ENCODE peak calls at places on chromosomes 7 and 10, in four cellular contexts. One of them, this sample, is unnamed.

GRCh38 chr10:1393481-1393880 is 337.3 kb downstream of the WDR37 start:
- DNase-seq in HepG2: no peak
- DNase-seq in GM12878: no peak
- DNase-seq in A549: no peak
- DNase-seq in this sample: no peak

GRCh38 chr7:138125598-138126111 is 49.4 kb downstream of the AKR1D1 start:
- DNase-seq in HepG2: no peak
- DNase-seq in GM12878: peak; percentile 50
- DNase-seq in A549: peak; percentile 11
- DNase-seq in this sample: no peak

GRCh38 chr10:92761576-92761975 is 71.8 kb downstream of the HHEX start:
- DNase-seq in HepG2: no peak
- DNase-seq in GM12878: no peak
- DNase-seq in A549: no peak
- DNase-seq in this sample: peak; percentile 31

GRCh38 chr7:51138121-51139085 is 178.2 kb downstream of the COBL start:
- DNase-seq in HepG2: no peak
- DNase-seq in GM12878: no peak
- DNase-seq in A549: no peak
- DNase-seq in this sample: no peak

GRCh38 chr7:69476416-69476815 is 121.9 kb upstream of the AUTS2 start:
- DNase-seq in HepG2: no peak
- DNase-seq in GM12878: no peak
- DNase-seq in A549: no peak
- DNase-seq in this sample: no peak

GRCh38 chr7:131619336-131620305 is 63.2 kb upstream of the PODXL start:
- DNase-seq in HepG2: no peak
- DNase-seq in GM12878: no peak
- DNase-seq in A549: no peak
- DNase-seq in this sample: no peak

GRCh38 chr7:122316467-122317394 is 12.2 kb upstream of the FEZF1 start:
- DNase-seq in HepG2: peak; percentile 29
- DNase-seq in GM12878: no peak
- DNase-seq in A549: no peak
- DNase-seq in this sample: no peak

GRCh38 chr10:95906675-95907453 is 911 bp upstream of the CC2D2B start:
- DNase-seq in HepG2: peak; percentile 58
- DNase-seq in GM12878: peak; percentile 25
- DNase-seq in A549: peak; percentile 40
- DNase-seq in this sample: peak; percentile 34

GRCh38 chr7:29106128-29106988 is 40.0 kb downstream of the CPVL start:
- DNase-seq in HepG2: peak; percentile 56
- DNase-seq in GM12878: no peak
- DNase-seq in A549: no peak
- DNase-seq in this sample: no peak

GRCh38 chr10:47364366-47364765 is 16.2 kb downstream of the RBP3 start:
- DNase-seq in HepG2: no peak
- DNase-seq in GM12878: no peak
- DNase-seq in A549: no peak
- DNase-seq in this sample: no peak

GRCh38 chr7:4687956-4688355 is 5.9 kb downstream of the FOXK1 start:
- DNase-seq in HepG2: no peak
- DNase-seq in GM12878: no peak
- DNase-seq in A549: no peak
- DNase-seq in this sample: peak; percentile 46

GRCh38 chr7:11221931-11222330 is 248.3 kb downstream of the PHF14 start:
- DNase-seq in HepG2: no peak
- DNase-seq in GM12878: no peak
- DNase-seq in A549: no peak
- DNase-seq in this sample: no peak

GRCh38 chr7:29877196-29877595 is 70.9 kb downstream of the WIPF3 start:
- DNase-seq in HepG2: peak; percentile 44
- DNase-seq in GM12878: no peak
- DNase-seq in A549: no peak
- DNase-seq in this sample: no peak

GRCh38 chr7:122487131-122487530 is 182.6 kb upstream of the FEZF1 start:
- DNase-seq in HepG2: no peak
- DNase-seq in GM12878: no peak
- DNase-seq in A549: no peak
- DNase-seq in this sample: no peak

GRCh38 chr7:69374036-69374420 is 224.2 kb upstream of the AUTS2 start:
- DNase-seq in HepG2: no peak
- DNase-seq in GM12878: no peak
- DNase-seq in A549: no peak
- DNase-seq in this sample: no peak

GRCh38 chr7:144834516-144835165 is 1.2 kb downstream of the TPK1 start:
- DNase-seq in HepG2: no peak
- DNase-seq in GM12878: peak; percentile 23
- DNase-seq in A549: no peak
- DNase-seq in this sample: peak; percentile 24

GRCh38 chr10:111079781-111080180 is 3.0 kb downstream of the ADRA2A start:
- DNase-seq in HepG2: no peak
- DNase-seq in GM12878: no peak
- DNase-seq in A549: no peak
- DNase-seq in this sample: no peak

GRCh38 chr7:92631830-92632487 is 41.8 kb upstream of the FAM133B start:
- DNase-seq in HepG2: no peak
- DNase-seq in GM12878: no peak
- DNase-seq in A549: no peak
- DNase-seq in this sample: no peak

GRCh38 chr10:132540456-132540855 is 2.9 kb downstream of the INPP5A start:
- DNase-seq in HepG2: no peak
- DNase-seq in GM12878: no peak
- DNase-seq in A549: no peak
- DNase-seq in this sample: no peak
- TF ChIP-seq CHD4 in HepG2: no peak
- TF ChIP-seq CHD4 in GM12878: no peak
- TF ChIP-seq CHD4 in A549: no peak
- TF ChIP-seq CHD4 in this sample: no peak

GRCh38 chr7:82235710-82236109 is 207.9 kb downstream of the CACNA2D1 start:
- DNase-seq in HepG2: no peak
- DNase-seq in GM12878: no peak
- DNase-seq in A549: no peak
- DNase-seq in this sample: no peak
- TF ChIP-seq CHD4 in HepG2: no peak
- TF ChIP-seq CHD4 in GM12878: no peak
- TF ChIP-seq CHD4 in A549: no peak
- TF ChIP-seq CHD4 in this sample: no peak

GRCh38 chr10:123790132-123790885 is 101.3 kb downstream of the CPXM2 start:
- DNase-seq in HepG2: no peak
- DNase-seq in GM12878: no peak
- DNase-seq in A549: no peak
- DNase-seq in this sample: no peak
- TF ChIP-seq CHD4 in HepG2: no peak
- TF ChIP-seq CHD4 in GM12878: no peak
- TF ChIP-seq CHD4 in A549: no peak
- TF ChIP-seq CHD4 in this sample: no peak

GRCh38 chr10:102815790-102816549 is 21.2 kb downstream of the CYP17A1 start:
- DNase-seq in HepG2: no peak
- DNase-seq in GM12878: no peak
- DNase-seq in A549: no peak
- DNase-seq in this sample: no peak

GRCh38 chr10:102814873-102815661 is 22.1 kb downstream of the CYP17A1 start:
- DNase-seq in HepG2: peak; percentile 90
- DNase-seq in GM12878: no peak
- DNase-seq in A549: no peak
- DNase-seq in this sample: no peak

GRCh38 chr10:102813017-102813541 is 24.1 kb downstream of the CYP17A1 start:
- DNase-seq in HepG2: no peak
- DNase-seq in GM12878: no peak
- DNase-seq in A549: no peak
- DNase-seq in this sample: no peak

GRCh38 chr10:102813734-102814455 is 23.3 kb downstream of the CYP17A1 start:
- DNase-seq in HepG2: peak; percentile 58
- DNase-seq in GM12878: no peak
- DNase-seq in A549: no peak
- DNase-seq in this sample: peak; percentile 44

GRCh38 chr10:102814456-102814871 is 22.7 kb downstream of the CYP17A1 start:
- DNase-seq in HepG2: peak; percentile 76
- DNase-seq in GM12878: no peak
- DNase-seq in A549: no peak
- DNase-seq in this sample: peak; percentile 87
- TF ChIP-seq CHD4 in HepG2: no peak
- TF ChIP-seq CHD4 in GM12878: no peak
- TF ChIP-seq CHD4 in A549: no peak
- TF ChIP-seq CHD4 in this sample: no peak

GRCh38 chr10:132394201-132394811 is 2.7 kb upstream of the PWWP2B start:
- DNase-seq in HepG2: no peak
- DNase-seq in GM12878: no peak
- DNase-seq in A549: no peak
- DNase-seq in this sample: no peak

GRCh38 chr10:132392184-132392800 is 4.7 kb upstream of the PWWP2B start:
- DNase-seq in HepG2: no peak
- DNase-seq in GM12878: no peak
- DNase-seq in A549: no peak
- DNase-seq in this sample: no peak

GRCh38 chr10:132392811-132393694 is 3.9 kb upstream of the PWWP2B start:
- DNase-seq in HepG2: no peak
- DNase-seq in GM12878: no peak
- DNase-seq in A549: no peak
- DNase-seq in this sample: no peak

GRCh38 chr10:132394936-132395703 is 1.9 kb upstream of the PWWP2B start:
- DNase-seq in HepG2: no peak
- DNase-seq in GM12878: no peak
- DNase-seq in A549: no peak
- DNase-seq in this sample: no peak

DNA sequence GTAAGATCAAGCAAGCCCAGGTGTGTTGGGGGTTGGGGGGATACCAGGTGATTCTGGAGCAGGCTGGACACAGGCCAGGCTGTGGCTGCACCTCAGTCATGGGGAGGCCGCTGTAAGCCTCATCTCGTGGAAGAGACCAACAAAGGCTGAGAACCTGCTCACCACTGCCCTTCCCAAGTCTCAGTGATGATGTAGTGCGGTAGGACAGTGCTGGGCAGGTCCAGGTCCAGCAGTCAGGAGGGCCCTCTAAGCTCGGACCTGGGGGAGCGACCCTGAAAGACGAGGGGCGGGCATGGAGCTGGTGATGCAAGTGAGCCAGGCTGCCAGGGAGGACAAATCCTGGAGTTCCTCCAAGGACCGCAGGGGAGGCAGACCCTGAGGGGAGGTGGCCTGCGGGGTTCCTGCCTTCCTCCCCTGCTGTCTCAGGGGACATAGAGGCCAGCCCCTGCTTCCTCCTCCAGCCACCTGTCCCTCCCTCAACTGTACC is 3.3 kb upstream of the PWWP2B start:
- DNase-seq in HepG2: no peak
- DNase-seq in GM12878: no peak
- DNase-seq in A549: no peak
- DNase-seq in this sample: no peak
- TF ChIP-seq CHD4 in HepG2: no peak
- TF ChIP-seq CHD4 in GM12878: no peak
- TF ChIP-seq CHD4 in A549: no peak
- TF ChIP-seq CHD4 in this sample: no peak

GRCh38 chr10:49613160-49613881 is 516 bp upstream of the CHAT start:
- DNase-seq in HepG2: no peak
- DNase-seq in GM12878: no peak
- DNase-seq in A549: no peak
- DNase-seq in this sample: no peak
- TF ChIP-seq CHD4 in HepG2: no peak
- TF ChIP-seq CHD4 in GM12878: no peak
- TF ChIP-seq CHD4 in A549: no peak
- TF ChIP-seq CHD4 in this sample: no peak